ENCODE peak calls at places on chromosomes 2 and 18, in ten cellular contexts. H is AG10803, B is fibroblast of villous mesenchyme, J is cardiac fibroblast, E is uterus, D is esophagus squamous epithelium, P is HCT116, Z is cardiac muscle cell, G is endothelial cell of umbilical vein, N is GM23338. M is an unnamed sample.

GRCh38 chr2:177289824-177290632 is 25.5 kb upstream of the NFE2L2 start:
- DNase-seq in H (no peak), B (no peak), J (no peak), E (no peak), D (no peak), P (no peak), Z (no peak), G (no peak), N (no peak), M (no peak)

GRCh38 chr2:212677466-212677865 is 138.9 kb upstream of the ERBB4 start:
- DNase-seq in H (no peak), B (no peak), J (no peak), E (no peak), D (no peak), P (no peak), Z (peak; percentile 9), G (no peak), N (peak; percentile 45), M (no peak)

GRCh38 chr2:43594875-43595274 is 963 bp downstream of the THADA start:
- DNase-seq in H (no peak), B (no peak), J (no peak), E (no peak), D (no peak), P (no peak), Z (no peak), G (no peak), N (no peak), M (no peak)

GRCh38 chr2:27728081-27728858 is 43.2 kb upstream of the MRPL33 start:
- DNase-seq in H (no peak), B (no peak), J (no peak), E (no peak), D (no peak), P (no peak), Z (no peak), G (no peak), N (no peak), M (no peak)

GRCh38 chr2:128311755-128312341 is 6.8 kb downstream of the HS6ST1 start:
- DNase-seq in H (no peak), B (no peak), J (no peak), E (no peak), D (no peak), P (no peak), Z (no peak), G (no peak), N (no peak), M (no peak)

GRCh38 chr2:166984797-166985196 is 96.5 kb downstream of the XIRP2 start:
- DNase-seq in H (no peak), B (no peak), J (no peak), E (no peak), D (no peak), P (no peak), Z (no peak), G (no peak), N (no peak), M (peak; percentile 29)

GRCh38 chr2:112293636-112294401 is 18.4 kb downstream of the ZC3H6 start:
- DNase-seq in H (no peak), B (no peak), J (no peak), E (no peak), D (no peak), P (no peak), Z (no peak), G (no peak), N (no peak), M (no peak)

GRCh38 chr2:64250751-64251405 is 106.7 kb upstream of the PELI1 start:
- DNase-seq in H (no peak), B (no peak), J (no peak), E (no peak), D (no peak), P (no peak), Z (no peak), G (no peak), N (peak; percentile 61), M (no peak)

GRCh38 chr18:4060427-4061281 is 394.5 kb downstream of the DLGAP1 start:
- DNase-seq in H (no peak), B (no peak), J (peak; percentile 5), E (no peak), D (no peak), P (no peak), Z (no peak), G (no peak), N (peak; percentile 27), M (peak; percentile 15)

GRCh38 chr18:47729356-47729755 is 201.1 kb downstream of the SMAD2 start:
- DNase-seq in H (no peak), B (no peak), J (no peak), E (no peak), D (no peak), P (no peak), Z (no peak), G (no peak), N (no peak), M (no peak)

GRCh38 chr2:219521066-219521880 is 7.0 kb downstream of the ASIC4 start:
- DNase-seq in H (peak; percentile 34), B (peak; percentile 44), J (peak; percentile 36), E (peak; percentile 55), D (no peak), P (no peak), Z (peak; percentile 85), G (no peak), N (peak; percentile 88), M (peak; percentile 36)

GRCh38 chr2:219520079-219520478 is 5.8 kb downstream of the ASIC4 start:
- DNase-seq in H (no peak), B (no peak), J (no peak), E (no peak), D (no peak), P (no peak), Z (no peak), G (no peak), N (no peak), M (no peak)

GRCh38 chr2:219523031-219523671 is 8.9 kb downstream of the ASIC4 start:
- DNase-seq in H (no peak), B (no peak), J (no peak), E (peak; percentile 49), D (no peak), P (no peak), Z (peak; percentile 51), G (no peak), N (peak; percentile 84), M (no peak)

GRCh38 chr2:219524817-219525216 is 10.5 kb downstream of the ASIC4 start:
- DNase-seq in H (no peak), B (no peak), J (no peak), E (no peak), D (no peak), P (no peak), Z (no peak), G (no peak), N (no peak), M (no peak)

DNA sequence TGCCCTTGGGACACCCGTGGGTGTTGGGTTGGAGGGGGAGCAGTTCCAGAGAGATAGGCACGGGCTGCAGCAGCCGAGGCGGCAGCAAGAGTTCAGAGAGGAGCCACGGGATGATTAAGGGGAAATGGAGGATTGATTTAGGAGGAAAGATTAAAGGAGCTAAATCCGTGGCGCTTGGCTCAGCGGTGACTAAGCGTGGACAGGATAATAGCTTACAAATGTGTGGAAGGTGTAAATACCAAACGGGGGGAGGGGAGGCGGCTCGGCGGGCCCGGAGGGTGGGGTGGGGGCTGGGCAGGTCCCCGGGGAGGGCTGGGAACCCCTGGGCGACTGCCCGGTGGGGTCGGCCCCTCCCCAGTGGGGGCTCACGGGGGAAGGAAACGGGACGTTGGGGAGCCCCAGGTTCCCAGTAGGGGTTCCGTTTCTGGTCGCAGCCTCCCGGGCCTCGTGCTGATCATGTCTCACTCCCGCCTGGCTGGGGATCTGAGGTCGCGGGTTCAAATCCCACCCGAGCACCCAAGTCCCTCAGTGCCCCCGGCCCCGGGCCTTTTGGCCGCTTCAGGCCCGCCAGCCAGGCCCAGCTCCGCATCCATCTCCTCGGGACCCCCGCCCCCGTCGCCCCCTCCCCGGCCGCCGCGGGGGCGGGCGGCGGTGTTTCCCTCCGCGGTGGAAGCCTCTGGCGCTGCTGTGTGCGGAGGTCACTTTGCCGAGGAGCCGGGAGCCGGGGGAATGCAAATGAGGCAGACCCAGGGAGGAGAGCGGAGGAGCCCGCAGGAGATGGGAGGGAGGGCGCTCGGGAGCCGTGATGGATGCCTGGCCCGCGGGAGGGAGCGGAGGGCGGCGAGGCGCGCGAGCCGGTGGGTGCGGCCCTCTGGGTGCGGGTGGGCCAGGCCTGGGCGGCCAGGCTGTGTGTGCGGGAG is 8.1 kb downstream of the ASIC4 start:
- DNase-seq in H (peak; percentile 84), B (peak; percentile 81), J (peak; percentile 54), E (peak; percentile 89), D (no peak), P (peak; percentile 79), Z (peak; percentile 88), G (no peak), N (peak; percentile 92), M (peak; percentile 56)
- H3K4me3 ChIP-seq in H (peak overlapping the region; percentile 15), B (peak overlapping the region; percentile 36), J (no peak overlapping the region), E (peak overlapping the region; percentile 31), D (peak overlapping the region; percentile 33), P (peak overlapping the region; percentile 49), Z (peak overlapping the region; percentile 11), G (no peak overlapping the region), N (peak overlapping the region; percentile 64), M (peak overlapping the region; percentile 5)

GRCh38 chr2:1754461-1755170 is 10.3 kb upstream of the PXDN start:
- DNase-seq in H (no peak), B (no peak), J (no peak), E (no peak), D (no peak), P (no peak), Z (no peak), G (no peak), N (no peak), M (no peak)
- TF ChIP-seq CTCF in H (no peak), B (no peak), J (no peak), E (no peak), D (no peak), P (no peak), Z (no peak), G (no peak), N (no peak), M (no peak)

GRCh38 chr18:67359868-67360838 is 156.4 kb downstream of the DSEL start:
- DNase-seq in H (peak; percentile 86), B (peak; percentile 97), J (peak; percentile 98), E (peak; percentile 65), D (no peak), P (no peak), Z (no peak), G (peak; percentile 97), N (no peak), M (peak; percentile 96)
- H3K4me3 ChIP-seq in H (peak overlapping the region; percentile 53), B (peak overlapping the region; percentile 54), J (peak overlapping the region; percentile 4), E (no peak overlapping the region), D (peak overlapping the region; percentile 18), P (no peak overlapping the region), Z (no peak overlapping the region), G (peak overlapping the region; percentile 21), N (no peak overlapping the region), M (peak overlapping the region; percentile 21)

DNA sequence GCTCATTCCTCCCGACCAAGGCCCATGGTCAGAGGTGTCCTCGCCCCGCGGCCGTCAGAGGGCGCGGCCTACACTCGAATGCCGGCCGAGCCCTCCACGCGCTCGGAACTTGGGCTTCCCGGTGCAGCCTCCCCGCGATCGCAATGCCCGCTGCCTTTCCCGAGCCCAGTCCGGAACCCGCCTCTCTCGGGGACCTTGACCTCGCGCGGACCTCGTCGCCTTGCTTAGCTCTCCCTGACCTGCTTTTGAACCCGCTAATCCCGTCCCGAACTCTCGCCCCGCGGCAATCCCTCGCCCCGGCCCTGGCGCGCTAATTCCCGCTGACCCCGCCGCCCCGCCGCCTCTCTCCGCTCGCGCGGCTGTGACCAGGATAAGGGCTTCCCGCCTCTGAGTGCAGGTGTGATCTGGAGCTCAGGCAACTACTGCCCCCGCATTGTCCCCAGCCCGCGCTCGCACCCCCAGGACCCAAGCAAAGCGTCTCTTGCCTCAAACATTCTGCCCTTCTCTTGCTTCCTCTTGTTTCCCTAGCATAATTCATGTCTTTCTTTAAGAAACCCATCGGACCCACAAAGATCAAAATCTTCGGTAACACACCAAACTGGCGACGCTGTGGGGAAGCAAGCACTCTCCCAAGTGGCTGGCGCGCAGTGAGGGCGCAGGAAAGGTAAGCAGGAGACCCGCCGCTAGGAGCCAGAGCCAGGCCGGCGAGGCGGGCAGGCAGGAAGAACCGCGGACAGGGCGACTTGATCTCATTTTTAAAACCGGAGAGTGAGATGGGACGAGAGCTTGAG is 46.6 kb upstream of the ATP6V1B1 start:
- DNase-seq in H (no peak), B (no peak), J (no peak), E (no peak), D (no peak), P (no peak), Z (peak; percentile 54), G (no peak), N (peak; percentile 75), M (no peak)
- TF ChIP-seq CTCF in H (no peak), B (no peak), J (peak; percentile 2), E (no peak), D (no peak), P (no peak), Z (no peak), G (no peak), N (no peak), M (no peak)